ENCODE peak calls at places on chromosomes 6 and 20, in six cellular contexts. R is heart left ventricle, P is esophagus muscularis mucosa, I is IMR-90, H is cardiac muscle cell, M is uterus. G is an unnamed sample.
A peak's percentile ranks its signal among the peaks of the same experiment; 100 is the strongest.

GRCh38 chr6:154086510-154086909 is 47.5 kb downstream of the OPRM1 start:
- DNase-seq in R (no peak), I (no peak), P (no peak), H (no peak), M (no peak), G (no peak)

GRCh38 chr20:15185322-15185721 is 847.9 kb upstream of the FLRT3 start:
- DNase-seq in M (no peak), H (no peak), I (no peak), R (no peak), P (no peak), G (no peak)

GRCh38 chr20:62661647-62662046 is 19.3 kb downstream of the SLCO4A1 start:
- DNase-seq in H (no peak), P (no peak), I (no peak), M (no peak), R (no peak), G (no peak)

GRCh38 chr20:270517-270916 is 13.0 kb downstream of the DEFB132 start:
- DNase-seq in R (no peak), I (no peak), H (no peak), P (no peak), M (no peak), G (no peak)

GRCh38 chr6:836276-836853 is 143.4 kb upstream of the EXOC2 start:
- DNase-seq in H (no peak), M (no peak), R (no peak), P (peak; percentile 55), I (no peak), G (peak; percentile 14)

GRCh38 chr6:7673063-7673536 is 52.8 kb upstream of the BMP6 start:
- DNase-seq in H (peak; percentile 32), I (peak; percentile 5), R (peak; percentile 23), M (peak; percentile 19), P (no peak), G (no peak)

GRCh38 chr20:824490-824889 is 9.0 kb upstream of the FAM110A start:
- DNase-seq in I (no peak), R (no peak), P (no peak), M (no peak), H (no peak), G (no peak)

GRCh38 chr20:5001174-5002076 is at the start of gene SLC23A2:
- DNase-seq in P (no peak), M (peak; percentile 16), H (peak; percentile 56), I (no peak), R (peak; percentile 58), G (no peak)

GRCh38 chr20:3698511-3699436 is 13.6 kb downstream of the SIGLEC1 start:
- DNase-seq in I (no peak), R (no peak), P (no peak), H (no peak), M (no peak), G (no peak)

GRCh38 chr6:144659202-144659731 is 374.1 kb downstream of the UTRN start:
- DNase-seq in M (peak; percentile 51), H (peak; percentile 55), R (peak; percentile 20), P (no peak), I (peak; percentile 51), G (no peak)

GRCh38 chr6:5996701-5997419 is 9.9 kb downstream of the NRN1 start:
- DNase-seq in I (peak; percentile 9), P (no peak), H (peak; percentile 43), M (no peak), R (no peak), G (no peak)

GRCh38 chr6:167985911-167986595 is 11.4 kb upstream of the KIF25 start:
- DNase-seq in R (no peak), I (no peak), M (no peak), H (no peak), P (peak; percentile 85), G (no peak)

GRCh38 chr6:137851669-137852068 is 15.4 kb upstream of the TNFAIP3 start:
- DNase-seq in M (no peak), H (no peak), P (no peak), I (no peak), R (no peak), G (peak; percentile 97)

GRCh38 chr6:112087916-112088315 is 525 bp downstream of the FAM229B start:
- DNase-seq in R (no peak), I (peak; percentile 7), H (no peak), P (no peak), M (no peak), G (no peak)

GRCh38 chr6:36427781-36428345 is 14.8 kb downstream of the PXT1 start:
- DNase-seq in H (no peak), I (peak; percentile 63), R (no peak), P (no peak), M (no peak), G (no peak)

GRCh38 chr20:50724851-50725721 is 6.3 kb upstream of the PARD6B start:
- DNase-seq in I (peak; percentile 96), R (peak; percentile 72), M (peak; percentile 98), P (no peak), H (peak; percentile 92), G (peak; percentile 81)

GRCh38 chr20:18272451-18272850 is 15.9 kb upstream of the ZNF133 start:
- DNase-seq in H (no peak), P (no peak), M (no peak), R (peak; percentile 20), I (no peak), G (no peak)

GRCh38 chr6:30192076-30192475 is 21.1 kb downstream of the TRIM26 start:
- DNase-seq in P (peak; percentile 70), R (no peak), I (no peak), H (no peak), M (no peak), G (no peak)

GRCh38 chr20:53055668-53056067 is 83.5 kb downstream of the TSHZ2 start:
- DNase-seq in H (no peak), P (peak; percentile 14), R (no peak), I (no peak), M (no peak), G (no peak)

GRCh38 chr6:17851001-17851719 is 136.3 kb downstream of the KIF13A start:
- DNase-seq in M (no peak), I (peak; percentile 55), R (no peak), P (no peak), H (no peak), G (no peak)

GRCh38 chr20:43507150-43508080 is at the start of gene L3MBTL1:
- DNase-seq in I (peak; percentile 23), H (peak; percentile 84), P (no peak), M (no peak), R (peak; percentile 17), G (peak; percentile 42)

GRCh38 chr6:10434235-10434634 is 19.4 kb upstream of the TFAP2A start:
- DNase-seq in H (no peak), M (no peak), I (peak; percentile 8), R (no peak), P (no peak), G (peak; percentile 92)

GRCh38 chr6:161273356-161273751 is 507 bp downstream of the AGPAT4 start:
- DNase-seq in I (peak; percentile 48), R (no peak), M (peak; percentile 32), H (no peak), P (peak; percentile 91), G (no peak)

GRCh38 chr6:157021267-157022021 is 244.3 kb downstream of the ARID1B start:
- DNase-seq in P (peak; percentile 96), R (peak; percentile 93), M (peak; percentile 92), I (peak; percentile 81), H (peak; percentile 90), G (peak; percentile 85)

GRCh38 chr6:157017861-157018260 is 240.7 kb downstream of the ARID1B start:
- DNase-seq in I (peak; percentile 15), R (no peak), M (no peak), P (no peak), H (no peak), G (no peak)

GRCh38 chr6:157019115-157019628 is 242.0 kb downstream of the ARID1B start:
- DNase-seq in H (no peak), R (no peak), I (peak; percentile 55), M (no peak), P (no peak), G (no peak)

GRCh38 chr6:157020398-157021266 is 243.5 kb downstream of the ARID1B start:
- DNase-seq in I (peak; percentile 67), P (peak; percentile 95), H (peak; percentile 63), R (peak; percentile 65), M (peak; percentile 60), G (peak; percentile 49)

DNA sequence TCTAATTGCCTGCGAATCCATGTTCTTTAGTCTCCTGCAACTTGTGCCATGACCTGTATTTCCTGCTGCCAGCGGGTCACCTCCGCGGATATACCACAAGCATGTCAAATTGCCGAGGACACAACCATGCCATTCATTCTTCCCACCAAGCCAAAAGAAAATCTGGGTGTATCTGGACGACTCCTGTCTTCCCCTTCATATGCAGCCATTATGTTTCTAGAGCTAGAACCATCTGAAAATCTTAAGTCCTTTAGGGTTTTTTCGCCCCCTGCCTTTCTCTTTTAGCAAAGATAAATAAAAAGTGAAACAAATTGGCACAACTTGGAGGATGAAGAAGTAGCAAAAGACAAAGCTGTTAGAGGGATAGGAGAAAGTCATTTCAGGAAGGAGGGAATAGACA is 242.6 kb downstream of the ARID1B start:
- DNase-seq in I (peak; percentile 26), H (no peak), M (no peak), P (no peak), R (no peak), G (no peak)
- H3K4me1 ChIP-seq in I (peaks cover 12% of the 10 kb centered on the region), H (peaks cover 50% of the 10 kb centered on the region), M (no peaks in the 10 kb centered on the region), P (peaks cover 26% of the 10 kb centered on the region), R (peaks cover 13% of the 10 kb centered on the region), G (peaks cover 8% of the 10 kb centered on the region)

DNA sequence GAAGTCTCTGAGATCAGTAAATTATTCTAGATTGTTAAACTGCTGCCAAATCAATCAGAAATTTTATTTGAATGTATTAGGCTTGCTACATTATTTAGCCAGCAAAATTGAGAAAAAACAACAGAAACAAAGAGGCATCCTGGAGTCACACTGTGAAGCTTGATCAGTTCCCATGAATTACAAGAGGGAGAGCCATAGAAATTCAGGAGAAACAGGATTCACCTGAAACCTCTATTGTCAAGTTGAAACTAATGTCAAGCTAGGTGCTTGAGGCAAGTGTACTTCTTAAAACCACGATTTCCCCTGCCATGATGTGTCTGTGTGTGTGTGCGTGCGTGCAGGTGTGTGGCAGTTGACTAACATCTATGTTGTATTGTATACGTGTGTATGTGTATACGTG is 439.1 kb upstream of the NOX3 start:
- DNase-seq in I (no peak), H (no peak), R (no peak), M (no peak), P (no peak), G (no peak)
- TF ChIP-seq CTCF in I (no peak), H (no peak), R (no peak), M (no peak), P (no peak), G (no peak)

GRCh38 chr6:45439459-45439858 is 61.7 kb upstream of the SUPT3H start:
- DNase-seq in R (no peak), I (no peak), M (no peak), P (no peak), H (no peak), G (no peak)

GRCh38 chr6:45436544-45437440 is 59.1 kb upstream of the SUPT3H start:
- DNase-seq in R (peak; percentile 23), M (no peak), I (peak; percentile 89), P (no peak), H (no peak), G (peak; percentile 58)

GRCh38 chr6:45438849-45439406 is 61.2 kb upstream of the SUPT3H start:
- DNase-seq in H (no peak), R (no peak), P (no peak), M (no peak), I (peak; percentile 93), G (peak; percentile 90)

GRCh38 chr6:45437441-45437820 is 59.7 kb upstream of the SUPT3H start:
- DNase-seq in M (no peak), I (no peak), P (no peak), H (no peak), R (no peak), G (no peak)

GRCh38 chr6:45438156-45438555 is 60.4 kb upstream of the SUPT3H start:
- DNase-seq in P (no peak), I (no peak), R (no peak), M (no peak), H (no peak), G (no peak)
- H3K4me1 ChIP-seq in P (no peaks in the 10 kb centered on the region), I (peaks cover 18% of the 10 kb centered on the region), R (no peaks in the 10 kb centered on the region), M (no peaks in the 10 kb centered on the region), H (no peaks in the 10 kb centered on the region), G (peaks cover 45% of the 10 kb centered on the region)

GRCh38 chr6:118875672-118876071 is 18.3 kb upstream of the ASF1A start:
- DNase-seq in R (no peak), P (no peak), H (no peak), I (no peak), M (no peak), G (no peak)
- TF ChIP-seq CTCF in R (no peak), P (no peak), H (no peak), I (no peak), M (no peak), G (no peak)

G was measured in foreskin keratinocyte.